ENCODE peak calls at places on chromosomes 5 and 9, in four cellular contexts. One of them, this sample, is unnamed.
A peak's percentile ranks its signal among the peaks of the same experiment; 100 is the strongest.

GRCh38 chr5:171953860-171954701 is 52.4 kb downstream of the FBXW11 start:
- DNase-seq in fibroblast of lung: peak; percentile 91
- DNase-seq in lower lobe of right lung: no peak
- DNase-seq in ovary: no peak
- DNase-seq in this sample: no peak

GRCh38 chr9:86795861-86796497 is 151.3 kb downstream of the GAS1 start:
- DNase-seq in fibroblast of lung: peak; percentile 69
- DNase-seq in lower lobe of right lung: no peak
- DNase-seq in ovary: peak; percentile 75
- DNase-seq in this sample: peak; percentile 55

GRCh38 chr5:38847549-38848341 is 1.9 kb downstream of the OSMR start:
- DNase-seq in fibroblast of lung: peak; percentile 71
- DNase-seq in lower lobe of right lung: no peak
- DNase-seq in ovary: no peak
- DNase-seq in this sample: no peak

GRCh38 chr5:181215997-181216982 is 6.8 kb upstream of the TRIM41 start:
- DNase-seq in fibroblast of lung: no peak
- DNase-seq in lower lobe of right lung: no peak
- DNase-seq in ovary: no peak
- DNase-seq in this sample: no peak

GRCh38 chr9:136309101-136309801 is 5.4 kb upstream of the CCDC187 start:
- DNase-seq in fibroblast of lung: no peak
- DNase-seq in lower lobe of right lung: no peak
- DNase-seq in ovary: no peak
- DNase-seq in this sample: no peak

GRCh38 chr5:123719004-123719403 is 207.0 kb downstream of the CSNK1G3 start:
- DNase-seq in fibroblast of lung: no peak
- DNase-seq in lower lobe of right lung: no peak
- DNase-seq in ovary: no peak
- DNase-seq in this sample: no peak

GRCh38 chr5:141928051-141928450 is 4.4 kb downstream of the DELE1 start:
- DNase-seq in fibroblast of lung: no peak
- DNase-seq in lower lobe of right lung: no peak
- DNase-seq in ovary: no peak
- DNase-seq in this sample: no peak

GRCh38 chr5:9173281-9174048 is 372.4 kb downstream of the SEMA5A start:
- DNase-seq in fibroblast of lung: peak; percentile 40
- DNase-seq in lower lobe of right lung: no peak
- DNase-seq in ovary: no peak
- DNase-seq in this sample: no peak

GRCh38 chr9:30575691-30576090 is 1808.8 kb upstream of the ACO1 start:
- DNase-seq in fibroblast of lung: no peak
- DNase-seq in lower lobe of right lung: no peak
- DNase-seq in ovary: no peak
- DNase-seq in this sample: no peak

GRCh38 chr5:147911427-147911826 is 5.1 kb upstream of the C5orf46 start:
- DNase-seq in fibroblast of lung: no peak
- DNase-seq in lower lobe of right lung: peak; percentile 52
- DNase-seq in ovary: no peak
- DNase-seq in this sample: no peak

GRCh38 chr9:37997636-37998374 is 71.2 kb downstream of the SHB start:
- DNase-seq in fibroblast of lung: no peak
- DNase-seq in lower lobe of right lung: no peak
- DNase-seq in ovary: no peak
- DNase-seq in this sample: no peak

GRCh38 chr5:72607381-72607780 is 100.2 kb upstream of the ZNF366 start:
- DNase-seq in fibroblast of lung: no peak
- DNase-seq in lower lobe of right lung: no peak
- DNase-seq in ovary: no peak
- DNase-seq in this sample: no peak
- TF ChIP-seq CTCF in fibroblast of lung: no peak
- TF ChIP-seq CTCF in lower lobe of right lung: no peak
- TF ChIP-seq CTCF in ovary: no peak
- TF ChIP-seq CTCF in this sample: no peak

GRCh38 chr5:127517480-127518318 is at the start of gene PRRC1:
- DNase-seq in fibroblast of lung: peak; percentile 83
- DNase-seq in lower lobe of right lung: peak; percentile 89
- DNase-seq in ovary: peak; percentile 73
- DNase-seq in this sample: peak; percentile 90
- H3K27ac ChIP-seq in fibroblast of lung: peak within 1 kb of the TSS; percentile 96
- H3K27ac ChIP-seq in lower lobe of right lung: peak within 1 kb of the TSS; percentile 86
- H3K27ac ChIP-seq in ovary: peak within 1 kb of the TSS; percentile 2
- H3K27ac ChIP-seq in this sample: peak within 1 kb of the TSS; percentile 85

GRCh38 chr5:175353876-175354275 is 90.1 kb downstream of the DRD1 start:
- DNase-seq in fibroblast of lung: peak; percentile 80
- DNase-seq in lower lobe of right lung: no peak
- DNase-seq in ovary: no peak
- DNase-seq in this sample: no peak
- TF ChIP-seq CTCF in fibroblast of lung: no peak
- TF ChIP-seq CTCF in lower lobe of right lung: no peak
- TF ChIP-seq CTCF in ovary: no peak
- TF ChIP-seq CTCF in this sample: no peak

GRCh38 chr5:15501057-15501791 is 1.2 kb downstream of the FBXL7 start:
- DNase-seq in fibroblast of lung: peak; percentile 91
- DNase-seq in lower lobe of right lung: no peak
- DNase-seq in ovary: peak; percentile 46
- DNase-seq in this sample: peak; percentile 55

GRCh38 chr5:15499528-15500325 is at the start of gene FBXL7:
- DNase-seq in fibroblast of lung: peak; percentile 80
- DNase-seq in lower lobe of right lung: peak; percentile 79
- DNase-seq in ovary: peak; percentile 83
- DNase-seq in this sample: peak; percentile 81

GRCh38 chr5:15496886-15497285 is 3.1 kb upstream of the FBXL7 start:
- DNase-seq in fibroblast of lung: no peak
- DNase-seq in lower lobe of right lung: no peak
- DNase-seq in ovary: no peak
- DNase-seq in this sample: no peak

GRCh38 chr5:15502208-15502607 is 2.2 kb downstream of the FBXL7 start:
- DNase-seq in fibroblast of lung: peak; percentile 61
- DNase-seq in lower lobe of right lung: no peak
- DNase-seq in ovary: no peak
- DNase-seq in this sample: no peak

GRCh38 chr5:15500326-15500958 is 462 bp downstream of the FBXL7 start:
- DNase-seq in fibroblast of lung: peak; percentile 58
- DNase-seq in lower lobe of right lung: peak; percentile 48
- DNase-seq in ovary: peak; percentile 65
- DNase-seq in this sample: peak; percentile 78
- H3K27ac ChIP-seq in fibroblast of lung: peak overlapping the region; percentile 80
- H3K27ac ChIP-seq in lower lobe of right lung: peak overlapping the region; percentile 82
- H3K27ac ChIP-seq in ovary: peak overlapping the region; percentile 71
- H3K27ac ChIP-seq in this sample: peak overlapping the region; percentile 68

GRCh38 chr5:135019314-135019713 is 14.7 kb downstream of the PITX1 start:
- DNase-seq in fibroblast of lung: no peak
- DNase-seq in lower lobe of right lung: peak; percentile 32
- DNase-seq in ovary: no peak
- DNase-seq in this sample: no peak
- TF ChIP-seq CTCF in fibroblast of lung: no peak
- TF ChIP-seq CTCF in lower lobe of right lung: no peak
- TF ChIP-seq CTCF in ovary: no peak
- TF ChIP-seq CTCF in this sample: no peak

GRCh38 chr9:106918825-106919509 is 56.0 kb downstream of the ZNF462 start:
- DNase-seq in fibroblast of lung: no peak
- DNase-seq in lower lobe of right lung: no peak
- DNase-seq in ovary: no peak
- DNase-seq in this sample: no peak
- H3K27ac ChIP-seq in fibroblast of lung: no peak overlapping the region
- H3K27ac ChIP-seq in lower lobe of right lung: no peak overlapping the region
- H3K27ac ChIP-seq in ovary: no peak overlapping the region
- H3K27ac ChIP-seq in this sample: peak overlapping the region; percentile 92

GRCh38 chr5:169721771-169722170 is 84.7 kb downstream of the DOCK2 start:
- DNase-seq in fibroblast of lung: no peak
- DNase-seq in lower lobe of right lung: no peak
- DNase-seq in ovary: no peak
- DNase-seq in this sample: no peak
- TF ChIP-seq CTCF in fibroblast of lung: no peak
- TF ChIP-seq CTCF in lower lobe of right lung: no peak
- TF ChIP-seq CTCF in ovary: no peak
- TF ChIP-seq CTCF in this sample: no peak

GRCh38 chr9:116087751-116088194 is 65.8 kb upstream of the PAPPA start:
- DNase-seq in fibroblast of lung: peak; percentile 85
- DNase-seq in lower lobe of right lung: no peak
- DNase-seq in ovary: no peak
- DNase-seq in this sample: no peak
- H3K27ac ChIP-seq in fibroblast of lung: peak overlapping the region; percentile 8
- H3K27ac ChIP-seq in lower lobe of right lung: peak overlapping the region; percentile 25
- H3K27ac ChIP-seq in ovary: no peak overlapping the region
- H3K27ac ChIP-seq in this sample: peak overlapping the region; percentile 59